ENCODE peak calls at places on chromosome 13, in six cellular contexts. Y is IMR-90, Q is H1, X is GM23338, E is PC-3, R is hepatocyte. S is an unnamed sample.
A peak's percentile ranks its signal among the peaks of the same experiment; 100 is the strongest.

GRCh38 chr13:50323440-50324070 is 308.3 kb downstream of the KCNRG start:
- DNase-seq in E (peak; percentile 73), X (no peak), R (no peak), Q (no peak), Y (peak; percentile 96), S (no peak)

GRCh38 chr13:51534075-51534817 is 50.0 kb upstream of the WDFY2 start:
- DNase-seq in X (no peak), E (no peak), Y (no peak), Q (no peak), R (no peak), S (no peak)

GRCh38 chr13:102225892-102226291 is 176.0 kb downstream of the FGF14 start:
- DNase-seq in X (no peak), R (no peak), Y (no peak), Q (no peak), E (no peak), S (no peak)

GRCh38 chr13:48400820-48401219 is 12.1 kb downstream of the LPAR6 start:
- DNase-seq in R (peak; percentile 32), X (no peak), Y (peak; percentile 46), E (peak; percentile 59), Q (no peak), S (no peak)

GRCh38 chr13:98947925-98948324 is 29.9 kb downstream of the DOCK9 start:
- DNase-seq in Y (no peak), E (no peak), R (no peak), Q (no peak), X (no peak), S (no peak)

GRCh38 chr13:80342541-80343371 is 1.8 kb upstream of the SPRY2 start:
- DNase-seq in E (peak; percentile 82), R (peak; percentile 89), Q (peak; percentile 96), X (peak; percentile 83), Y (peak; percentile 66), S (no peak)

GRCh38 chr13:102286326-102286725 is 115.5 kb downstream of the FGF14 start:
- DNase-seq in E (peak; percentile 52), Q (no peak), X (no peak), Y (peak; percentile 96), R (peak; percentile 15), S (no peak)

GRCh38 chr13:24619302-24619701 is 60.9 kb upstream of the ATP12A start:
- DNase-seq in Q (no peak), Y (no peak), R (peak; percentile 42), X (no peak), E (no peak), S (no peak)

GRCh38 chr13:20607015-20607414 is 40.1 kb downstream of the IFT88 start:
- DNase-seq in Y (no peak), E (no peak), Q (no peak), X (no peak), R (no peak), S (no peak)

GRCh38 chr13:101511161-101511560 is 58.7 kb downstream of the ITGBL1 start:
- DNase-seq in X (no peak), Q (no peak), Y (no peak), R (no peak), E (peak; percentile 37), S (no peak)

GRCh38 chr13:33153421-33154381 is 131.9 kb downstream of the STARD13 start:
- DNase-seq in E (peak; percentile 36), Y (peak; percentile 38), X (peak; percentile 25), R (no peak), Q (no peak), S (peak; percentile 46)

GRCh38 chr13:72637561-72637960 is 89.9 kb downstream of the MZT1 start:
- DNase-seq in Q (no peak), E (no peak), X (peak; percentile 14), Y (no peak), R (no peak), S (no peak)

GRCh38 chr13:98460519-98460918 is 116.4 kb downstream of the STK24 start:
- DNase-seq in R (no peak), E (no peak), Y (no peak), X (no peak), Q (no peak), S (no peak)

GRCh38 chr13:105219636-105220035 is 1315.8 kb downstream of the EFNB2 start:
- DNase-seq in R (no peak), Y (peak; percentile 73), X (no peak), Q (no peak), E (no peak), S (no peak)

GRCh38 chr13:79767126-79767525 is 286.2 kb downstream of the NDFIP2 start:
- DNase-seq in Q (no peak), E (peak; percentile 19), X (no peak), R (no peak), Y (no peak), S (no peak)

GRCh38 chr13:56986121-56986520 is 154.6 kb upstream of the PRR20A start:
- DNase-seq in X (no peak), R (no peak), Y (no peak), E (no peak), Q (no peak), S (no peak)

GRCh38 chr13:79781829-79782540 is 301.0 kb downstream of the NDFIP2 start:
- DNase-seq in E (no peak), R (no peak), Y (peak; percentile 55), Q (no peak), X (no peak), S (no peak)

DNA sequence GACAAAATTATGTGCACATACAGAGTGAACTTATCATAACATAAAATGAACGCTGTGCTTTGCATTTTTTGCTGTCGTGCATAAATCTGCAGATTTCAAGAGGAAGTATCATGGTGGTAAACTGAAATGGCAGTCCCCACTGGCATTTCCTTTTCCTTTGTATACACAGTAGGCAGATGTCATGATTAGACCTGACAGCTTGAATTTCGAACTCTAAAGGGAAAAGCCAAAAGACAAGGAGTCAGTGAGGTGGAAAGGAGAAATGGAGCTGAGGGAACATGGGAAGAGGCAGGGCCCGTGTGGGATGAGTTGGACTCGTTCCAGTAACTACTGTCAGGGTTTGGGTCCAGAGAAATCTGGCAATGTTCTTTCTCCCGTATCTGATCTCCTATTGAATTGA is 454.1 kb upstream of the SGCG start:
- DNase-seq in X (no peak), E (no peak), Y (no peak), Q (no peak), R (no peak), S (no peak)
- H3K27ac ChIP-seq in X (no peak overlapping the region), E (no peak overlapping the region), Y (no peak overlapping the region), Q (no peak overlapping the region), R (no peak overlapping the region), S (no peak overlapping the region)

GRCh38 chr13:46606915-46607413 is 54.0 kb downstream of the LRCH1 start:
- DNase-seq in Y (no peak), E (no peak), R (no peak), X (no peak), Q (no peak), S (no peak)
- H4K20me1 ChIP-seq in Y (peaks cover 55% of the 10 kb centered on the region), E (no peaks in the 10 kb centered on the region), R (no peaks in the 10 kb centered on the region), X (peaks cover 4% of the 10 kb centered on the region), Q (peaks cover 2% of the 10 kb centered on the region), S (peaks cover 6% of the 10 kb centered on the region)

GRCh38 chr13:96089139-96089538 is 768 bp upstream of the HS6ST3 start:
- DNase-seq in Q (no peak), Y (no peak), E (no peak), R (no peak), X (no peak), S (no peak)
- H3K27me3 ChIP-seq in Q (peaks cover 45% of the 10 kb centered on the region), Y (peaks cover 45% of the 10 kb centered on the region), E (peaks cover 50% of the 10 kb centered on the region), R (peaks cover 71% of the 10 kb centered on the region), X (peaks cover 62% of the 10 kb centered on the region), S (no peaks in the 10 kb centered on the region)

GRCh38 chr13:52738719-52739467 is 727 bp downstream of the CNMD start:
- DNase-seq in Y (no peak), R (peak; percentile 47), E (no peak), Q (peak; percentile 82), X (peak; percentile 75), S (no peak)

GRCh38 chr13:52739468-52740071 is at the start of gene CNMD:
- DNase-seq in Y (no peak), R (no peak), Q (peak; percentile 65), X (peak; percentile 73), E (no peak), S (no peak)

GRCh38 chr13:52737900-52738299 is 1.7 kb downstream of the CNMD start:
- DNase-seq in E (no peak), Y (no peak), X (no peak), R (no peak), Q (no peak), S (no peak)

GRCh38 chr13:52736891-52737290 is 2.7 kb downstream of the CNMD start:
- DNase-seq in R (no peak), X (no peak), Y (no peak), E (no peak), Q (no peak), S (no peak)

GRCh38 chr13:52737451-52737850 is 2.2 kb downstream of the CNMD start:
- DNase-seq in E (no peak), X (no peak), R (no peak), Y (no peak), Q (no peak), S (no peak)
- H3K27ac ChIP-seq in E (no peak overlapping the region), X (peak overlapping the region; percentile 78), R (no peak overlapping the region), Y (no peak overlapping the region), Q (no peak overlapping the region), S (no peak overlapping the region)

GRCh38 chr13:114115191-114115671 is 17.2 kb downstream of the RASA3 start:
- DNase-seq in Q (no peak), R (peak; percentile 71), Y (peak; percentile 94), X (no peak), E (peak; percentile 80), S (no peak)
- H4K20me1 ChIP-seq in Q (peaks cover 7% of the 10 kb centered on the region), R (no peaks in the 10 kb centered on the region), Y (peaks cover 11% of the 10 kb centered on the region), X (no peaks in the 10 kb centered on the region), E (no peaks in the 10 kb centered on the region), S (no peaks in the 10 kb centered on the region)

GRCh38 chr13:42577538-42577937 is 3.6 kb downstream of the TNFSF11 start:
- DNase-seq in X (no peak), E (no peak), Q (no peak), Y (no peak), R (no peak), S (no peak)
- H3K27me3 ChIP-seq in X (peaks cover 14% of the 10 kb centered on the region), E (no peaks in the 10 kb centered on the region), Q (no peaks in the 10 kb centered on the region), Y (peaks cover 45% of the 10 kb centered on the region), R (peaks cover 55% of the 10 kb centered on the region), S (no peaks in the 10 kb centered on the region)

GRCh38 chr13:75533866-75534265 is 3.8 kb downstream of the COMMD6 start:
- DNase-seq in R (no peak), X (no peak), E (no peak), Y (no peak), Q (no peak), S (no peak)

GRCh38 chr13:75530536-75530935 is 7.1 kb downstream of the COMMD6 start:
- DNase-seq in X (no peak), R (no peak), Q (no peak), E (no peak), Y (no peak), S (no peak)
- H3K27ac ChIP-seq in X (no peak overlapping the region), R (no peak overlapping the region), Q (no peak overlapping the region), E (no peak overlapping the region), Y (no peak overlapping the region), S (no peak overlapping the region)